ENCODE peak calls at places on chromosome 18, in four cellular contexts. P is cardiac muscle cell, C is PC-3, X is SK-N-SH. I is an unnamed sample.

GRCh38 chr18:79707239-79707638 is 27.6 kb downstream of the CTDP1 start:
- DNase-seq in P (no peak), C (no peak), X (no peak), I (no peak)

GRCh38 chr18:54812885-54813284 is 15.4 kb upstream of the RAB27B start:
- DNase-seq in P (no peak), C (no peak), X (no peak), I (no peak)

GRCh38 chr18:25299426-25299825 is 52.5 kb downstream of the ZNF521 start:
- DNase-seq in P (peak; percentile 68), C (peak; percentile 32), X (no peak), I (peak; percentile 18)

GRCh38 chr18:43662657-43663056 is 385.4 kb upstream of the SYT4 start:
- DNase-seq in P (peak; percentile 82), C (peak; percentile 38), X (no peak), I (peak; percentile 63)

GRCh38 chr18:74242451-74243096 is 49.2 kb downstream of the CYB5A start:
- DNase-seq in P (peak; percentile 45), C (peak; percentile 26), X (no peak), I (no peak)

GRCh38 chr18:22831441-22831904 is 101.7 kb upstream of the RBBP8 start:
- DNase-seq in P (peak; percentile 83), C (peak; percentile 57), X (no peak), I (peak; percentile 90)

GRCh38 chr18:76564117-76564516 is 69.1 kb upstream of the ZNF516 start:
- DNase-seq in P (no peak), C (peak; percentile 87), X (no peak), I (peak; percentile 95)

GRCh38 chr18:47174545-47175116 is 1.5 kb downstream of the IER3IP1 start:
- DNase-seq in P (no peak), C (peak; percentile 39), X (no peak), I (peak; percentile 87)

GRCh38 chr18:44826418-44827259 is 146.0 kb downstream of the SETBP1 start:
- DNase-seq in P (peak; percentile 97), C (peak; percentile 63), X (no peak), I (peak; percentile 85)

GRCh38 chr18:9737814-9738160 is 29.7 kb downstream of the RAB31 start:
- DNase-seq in P (no peak), C (peak; percentile 56), X (peak; percentile 58), I (no peak)

GRCh38 chr18:9558397-9559064 is 55.8 kb downstream of the PPP4R1 start:
- DNase-seq in P (no peak), C (no peak), X (no peak), I (no peak)

GRCh38 chr18:55753643-55754255 is 165.8 kb upstream of the TCF4 start:
- DNase-seq in P (no peak), C (peak; percentile 81), X (no peak), I (peak; percentile 95)

GRCh38 chr18:59814872-59815271 is 84.9 kb upstream of the PMAIP1 start:
- DNase-seq in P (peak; percentile 81), C (peak; percentile 35), X (no peak), I (peak; percentile 71)

GRCh38 chr18:36758623-36759022 is 70.2 kb downstream of the TPGS2 start:
- DNase-seq in P (no peak), C (no peak), X (no peak), I (no peak)

GRCh38 chr18:46333371-46334199 is 229.4 kb downstream of the HAUS1 start:
- DNase-seq in P (peak; percentile 33), C (peak; percentile 46), X (peak; percentile 96), I (peak; percentile 45)

GRCh38 chr18:25033747-25034471 is 318.1 kb downstream of the ZNF521 start:
- DNase-seq in P (no peak), C (no peak), X (no peak), I (peak; percentile 52)

GRCh38 chr18:47109049-47109448 is 41.3 kb downstream of the HDHD2 start:
- DNase-seq in P (no peak), C (no peak), X (peak; percentile 9), I (no peak)

GRCh38 chr18:67483237-67483636 is 33.3 kb downstream of the DSEL start:
- DNase-seq in P (no peak), C (no peak), X (peak; percentile 20), I (no peak)

GRCh38 chr18:54357082-54357659 is 487 bp downstream of the STARD6 start:
- DNase-seq in P (no peak), C (no peak), X (no peak), I (peak; percentile 33)

GRCh38 chr18:43125471-43125870 is 10.0 kb upstream of the RIT2 start:
- DNase-seq in P (no peak), C (no peak), X (no peak), I (no peak)

GRCh38 chr18:55101458-55101824 is 142.2 kb upstream of the CCDC68 start:
- DNase-seq in P (no peak), C (no peak), X (no peak), I (no peak)

GRCh38 chr18:24560511-24560981 is 100.1 kb downstream of the HRH4 start:
- DNase-seq in P (no peak), C (no peak), X (no peak), I (peak; percentile 75)

GRCh38 chr18:67133669-67134068 is 382.9 kb downstream of the DSEL start:
- DNase-seq in P (no peak), C (peak; percentile 75), X (no peak), I (no peak)

GRCh38 chr18:60024345-60024744 is 124.5 kb downstream of the PMAIP1 start:
- DNase-seq in P (no peak), C (no peak), X (no peak), I (no peak)

GRCh38 chr18:75072672-75073371 is 136.1 kb downstream of the PTGR3 start:
- DNase-seq in P (no peak), C (no peak), X (no peak), I (no peak)

GRCh38 chr18:61400714-61401113 is 67.5 kb downstream of the CDH20 start:
- DNase-seq in P (peak; percentile 44), C (peak; percentile 12), X (no peak), I (peak; percentile 5)

GRCh38 chr18:48777026-48777736 is 173.6 kb downstream of the SMAD7 start:
- DNase-seq in P (peak; percentile 57), C (peak; percentile 30), X (peak; percentile 90), I (peak; percentile 50)

DNA sequence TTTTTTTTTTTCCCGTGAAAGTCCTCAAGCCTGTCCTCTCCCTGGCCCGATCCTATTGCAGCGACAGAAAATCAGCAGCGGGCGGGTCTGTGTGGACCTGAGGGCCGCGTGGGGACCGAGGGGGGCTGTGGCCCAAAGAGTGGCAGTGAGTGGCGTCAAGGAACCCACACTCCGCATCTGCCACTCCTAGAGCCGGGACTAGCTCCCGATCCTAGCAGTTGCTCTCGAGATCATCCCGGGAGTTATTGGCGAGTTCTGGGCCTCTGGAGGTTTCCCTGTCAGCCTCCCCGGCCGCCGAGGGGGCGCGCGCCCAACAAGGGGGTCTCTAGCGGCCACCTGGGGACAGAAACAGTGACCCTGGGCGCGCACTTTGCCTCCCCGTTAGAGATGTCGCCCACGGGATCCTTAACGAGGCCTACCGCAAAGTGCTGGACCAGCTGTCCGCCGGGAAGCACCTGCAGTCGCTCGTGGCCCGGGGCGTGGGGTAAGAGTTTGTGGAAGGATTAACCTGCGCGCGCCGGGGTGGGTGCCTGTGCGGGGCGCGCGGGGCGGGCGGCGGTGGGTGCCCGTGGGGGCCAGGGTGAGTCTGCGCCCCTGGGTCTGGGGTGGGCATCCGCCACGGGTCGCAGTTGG is 3.3 kb downstream of the ADCYAP1 start:
- DNase-seq in P (no peak), C (no peak), X (peak; percentile 30), I (no peak)
- H3K4me3 ChIP-seq in P (peak overlapping the region; percentile 37), C (peak overlapping the region; percentile 61), X (peak overlapping the region; percentile 58), I (no peak overlapping the region)

GRCh38 chr18:10767658-10768057 is 241.8 kb downstream of the NAPG start:
- DNase-seq in P (no peak), C (no peak), X (no peak), I (no peak)

GRCh38 chr18:10770264-10770663 is 244.4 kb downstream of the NAPG start:
- DNase-seq in P (no peak), C (no peak), X (no peak), I (no peak)

GRCh38 chr18:10771053-10771709 is 245.4 kb downstream of the NAPG start:
- DNase-seq in P (peak; percentile 42), C (no peak), X (no peak), I (peak; percentile 3)

DNA sequence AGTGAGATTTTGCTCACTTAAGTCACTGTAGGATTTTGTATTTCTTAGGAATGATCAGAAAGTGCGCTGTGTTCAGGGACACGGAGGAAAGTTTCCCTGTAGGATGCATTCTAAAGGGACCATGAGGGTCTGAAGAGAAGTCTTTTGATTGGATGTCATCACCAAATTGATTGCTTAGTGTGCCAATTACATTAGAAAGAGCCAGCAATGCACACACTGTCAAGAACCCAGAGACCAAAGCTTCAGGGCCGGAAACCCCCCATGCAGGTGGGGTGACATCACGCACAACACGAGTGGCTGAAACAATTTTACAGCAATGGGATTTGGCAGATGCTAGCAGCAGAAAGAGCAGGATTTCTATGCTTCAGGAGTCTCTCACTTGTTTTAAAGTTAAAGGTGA is 242.4 kb downstream of the NAPG start:
- DNase-seq in P (no peak), C (no peak), X (no peak), I (no peak)
- TF ChIP-seq CTCF in P (no peak), C (no peak), X (no peak), I (no peak)

GRCh38 chr18:13414542-13414941 is 196.0 kb downstream of the LDLRAD4 start:
- DNase-seq in P (no peak), C (no peak), X (no peak), I (no peak)
- H3K4me3 ChIP-seq in P (no peak overlapping the region), C (no peak overlapping the region), X (no peak overlapping the region), I (no peak overlapping the region)

GRCh38 chr18:2471523-2471922 is 99.8 kb downstream of the METTL4 start:
- DNase-seq in P (no peak), C (peak; percentile 11), X (no peak), I (peak; percentile 6)

DNA sequence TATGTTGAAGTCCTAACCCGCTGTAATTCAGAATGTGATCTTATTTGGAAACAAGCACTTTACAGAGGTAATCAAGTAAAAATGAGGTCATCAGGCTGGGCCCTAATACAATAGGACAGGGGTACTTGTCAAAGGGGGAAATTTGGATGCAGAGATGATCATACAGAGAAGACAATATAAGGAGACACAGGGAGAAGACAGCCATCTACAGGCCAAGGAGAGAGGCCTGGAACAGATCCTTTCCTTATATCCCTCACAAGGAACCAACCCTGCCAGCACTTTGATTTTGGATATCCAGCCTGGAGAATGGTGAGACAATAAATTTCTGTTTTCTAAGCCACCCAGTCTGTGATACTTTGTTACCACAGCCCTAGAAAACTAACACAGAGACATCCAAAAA is 104.3 kb downstream of the METTL4 start:
- DNase-seq in P (no peak), C (peak; percentile 12), X (no peak), I (peak; percentile 9)
- TF ChIP-seq CTCF in P (no peak), C (peak; percentile 33), X (no peak), I (peak; percentile 5)

GRCh38 chr18:62758591-62758990 is 43.2 kb downstream of the PHLPP1 start:
- DNase-seq in P (no peak), C (no peak), X (no peak), I (no peak)

GRCh38 chr18:62755946-62756345 is 40.6 kb downstream of the PHLPP1 start:
- DNase-seq in P (no peak), C (no peak), X (no peak), I (peak; percentile 52)

GRCh38 chr18:62755454-62755853 is 40.1 kb downstream of the PHLPP1 start:
- DNase-seq in P (no peak), C (no peak), X (no peak), I (no peak)

GRCh38 chr18:62759704-62760402 is 44.5 kb downstream of the PHLPP1 start:
- DNase-seq in P (peak; percentile 24), C (peak; percentile 88), X (no peak), I (peak; percentile 69)

GRCh38 chr18:62757399-62758010 is 42.2 kb downstream of the PHLPP1 start:
- DNase-seq in P (no peak), C (peak; percentile 93), X (no peak), I (peak; percentile 42)
- H3K4me3 ChIP-seq in P (no peak overlapping the region), C (peak overlapping the region; percentile 47), X (no peak overlapping the region), I (no peak overlapping the region)